ENCODE peak calls at places on chromosome 17, in ten cellular contexts. One of them, this sample, is unnamed.

GRCh38 chr17:28327709-28328108 is 7.6 kb downstream of the IFT20 start:
- DNase-seq in NCI-H1436: no peak
- DNase-seq in activated CD8-positive, alpha-beta memory T cell treated with anti-CD3 and anti-CD28 coated beads, Interleukin-2, amount 50 U/mL, for 48 hours: no peak
- DNase-seq in CD8-positive, alpha-beta memory T cell: no peak
- DNase-seq in stimulated activated CD4-positive, alpha-beta T cell treated with anti-CD3 and anti-CD28 coated beads, Interleukin-4, amount 100 ng/mL, for 4 hours: no peak
- DNase-seq in HS-5: no peak
- DNase-seq in AG10803: no peak
- DNase-seq in Daoy: no peak
- DNase-seq in fibroblast of the aortic adventitia: peak
- DNase-seq in naive B cell: no peak
- DNase-seq in this sample: no peak

GRCh38 chr17:7654832-7655540 is 4.3 kb downstream of the ATP1B2 start:
- DNase-seq in activated CD8-positive, alpha-beta memory T cell treated with anti-CD3 and anti-CD28 coated beads, Interleukin-2, amount 50 U/mL, for 48 hours: no peak
- DNase-seq in AG10803: peak
- DNase-seq in fibroblast of the aortic adventitia: peak
- DNase-seq in NCI-H1436: no peak
- DNase-seq in Daoy: no peak
- DNase-seq in naive B cell: no peak
- DNase-seq in stimulated activated CD4-positive, alpha-beta T cell treated with anti-CD3 and anti-CD28 coated beads, Interleukin-4, amount 100 ng/mL, for 4 hours: no peak
- DNase-seq in HS-5: no peak
- DNase-seq in CD8-positive, alpha-beta memory T cell: no peak
- DNase-seq in this sample: no peak

GRCh38 chr17:48878920-48879898 is 13.4 kb upstream of the ATP5MC1 start:
- DNase-seq in activated CD8-positive, alpha-beta memory T cell treated with anti-CD3 and anti-CD28 coated beads, Interleukin-2, amount 50 U/mL, for 48 hours: peak
- DNase-seq in AG10803: peak
- DNase-seq in stimulated activated CD4-positive, alpha-beta T cell treated with anti-CD3 and anti-CD28 coated beads, Interleukin-4, amount 100 ng/mL, for 4 hours: peak
- DNase-seq in NCI-H1436: peak
- DNase-seq in naive B cell: peak
- DNase-seq in CD8-positive, alpha-beta memory T cell: peak
- DNase-seq in Daoy: peak
- DNase-seq in HS-5: peak
- DNase-seq in fibroblast of the aortic adventitia: peak
- DNase-seq in this sample: peak

GRCh38 chr17:41150026-41150425 is 401 bp upstream of the KRTAP4-5 start:
- DNase-seq in fibroblast of the aortic adventitia: no peak
- DNase-seq in NCI-H1436: no peak
- DNase-seq in stimulated activated CD4-positive, alpha-beta T cell treated with anti-CD3 and anti-CD28 coated beads, Interleukin-4, amount 100 ng/mL, for 4 hours: no peak
- DNase-seq in Daoy: no peak
- DNase-seq in HS-5: no peak
- DNase-seq in CD8-positive, alpha-beta memory T cell: no peak
- DNase-seq in naive B cell: no peak
- DNase-seq in AG10803: no peak
- DNase-seq in activated CD8-positive, alpha-beta memory T cell treated with anti-CD3 and anti-CD28 coated beads, Interleukin-2, amount 50 U/mL, for 48 hours: no peak
- DNase-seq in this sample: no peak

GRCh38 chr17:4585203-4585939 is 1.0 kb downstream of the SMTNL2 start:
- DNase-seq in Daoy: no peak
- DNase-seq in HS-5: no peak
- DNase-seq in activated CD8-positive, alpha-beta memory T cell treated with anti-CD3 and anti-CD28 coated beads, Interleukin-2, amount 50 U/mL, for 48 hours: no peak
- DNase-seq in fibroblast of the aortic adventitia: no peak
- DNase-seq in NCI-H1436: no peak
- DNase-seq in stimulated activated CD4-positive, alpha-beta T cell treated with anti-CD3 and anti-CD28 coated beads, Interleukin-4, amount 100 ng/mL, for 4 hours: no peak
- DNase-seq in CD8-positive, alpha-beta memory T cell: no peak
- DNase-seq in AG10803: no peak
- DNase-seq in naive B cell: no peak
- DNase-seq in this sample: no peak

GRCh38 chr17:74452841-74453661 is 13.4 kb upstream of the CD300A start:
- DNase-seq in fibroblast of the aortic adventitia: no peak
- DNase-seq in stimulated activated CD4-positive, alpha-beta T cell treated with anti-CD3 and anti-CD28 coated beads, Interleukin-4, amount 100 ng/mL, for 4 hours: no peak
- DNase-seq in NCI-H1436: peak
- DNase-seq in naive B cell: no peak
- DNase-seq in CD8-positive, alpha-beta memory T cell: no peak
- DNase-seq in HS-5: no peak
- DNase-seq in AG10803: no peak
- DNase-seq in activated CD8-positive, alpha-beta memory T cell treated with anti-CD3 and anti-CD28 coated beads, Interleukin-2, amount 50 U/mL, for 48 hours: no peak
- DNase-seq in Daoy: no peak
- DNase-seq in this sample: no peak

GRCh38 chr17:44235583-44235936 is 16.1 kb upstream of the UBTF start:
- DNase-seq in HS-5: no peak
- DNase-seq in naive B cell: no peak
- DNase-seq in AG10803: no peak
- DNase-seq in activated CD8-positive, alpha-beta memory T cell treated with anti-CD3 and anti-CD28 coated beads, Interleukin-2, amount 50 U/mL, for 48 hours: no peak
- DNase-seq in fibroblast of the aortic adventitia: peak
- DNase-seq in stimulated activated CD4-positive, alpha-beta T cell treated with anti-CD3 and anti-CD28 coated beads, Interleukin-4, amount 100 ng/mL, for 4 hours: no peak
- DNase-seq in NCI-H1436: no peak
- DNase-seq in Daoy: peak
- DNase-seq in CD8-positive, alpha-beta memory T cell: no peak
- DNase-seq in this sample: no peak

GRCh38 chr17:36500745-36501225 is 14.3 kb downstream of the ZNHIT3 start:
- DNase-seq in Daoy: no peak
- DNase-seq in HS-5: no peak
- DNase-seq in stimulated activated CD4-positive, alpha-beta T cell treated with anti-CD3 and anti-CD28 coated beads, Interleukin-4, amount 100 ng/mL, for 4 hours: no peak
- DNase-seq in NCI-H1436: no peak
- DNase-seq in activated CD8-positive, alpha-beta memory T cell treated with anti-CD3 and anti-CD28 coated beads, Interleukin-2, amount 50 U/mL, for 48 hours: peak
- DNase-seq in naive B cell: no peak
- DNase-seq in CD8-positive, alpha-beta memory T cell: no peak
- DNase-seq in AG10803: no peak
- DNase-seq in fibroblast of the aortic adventitia: no peak
- DNase-seq in this sample: no peak

GRCh38 chr17:49101054-49101534 is 31.5 kb upstream of the B4GALNT2 start:
- DNase-seq in AG10803: no peak
- DNase-seq in naive B cell: no peak
- DNase-seq in activated CD8-positive, alpha-beta memory T cell treated with anti-CD3 and anti-CD28 coated beads, Interleukin-2, amount 50 U/mL, for 48 hours: no peak
- DNase-seq in CD8-positive, alpha-beta memory T cell: no peak
- DNase-seq in stimulated activated CD4-positive, alpha-beta T cell treated with anti-CD3 and anti-CD28 coated beads, Interleukin-4, amount 100 ng/mL, for 4 hours: no peak
- DNase-seq in fibroblast of the aortic adventitia: peak
- DNase-seq in NCI-H1436: no peak
- DNase-seq in HS-5: no peak
- DNase-seq in Daoy: peak
- DNase-seq in this sample: no peak

GRCh38 chr17:43574348-43574747 is 28.2 kb upstream of the ETV4 start:
- DNase-seq in CD8-positive, alpha-beta memory T cell: no peak
- DNase-seq in activated CD8-positive, alpha-beta memory T cell treated with anti-CD3 and anti-CD28 coated beads, Interleukin-2, amount 50 U/mL, for 48 hours: no peak
- DNase-seq in Daoy: no peak
- DNase-seq in AG10803: no peak
- DNase-seq in stimulated activated CD4-positive, alpha-beta T cell treated with anti-CD3 and anti-CD28 coated beads, Interleukin-4, amount 100 ng/mL, for 4 hours: no peak
- DNase-seq in fibroblast of the aortic adventitia: no peak
- DNase-seq in naive B cell: no peak
- DNase-seq in HS-5: no peak
- DNase-seq in NCI-H1436: no peak
- DNase-seq in this sample: no peak

GRCh38 chr17:31163091-31163781 is 68.5 kb downstream of the NF1 start:
- DNase-seq in activated CD8-positive, alpha-beta memory T cell treated with anti-CD3 and anti-CD28 coated beads, Interleukin-2, amount 50 U/mL, for 48 hours: no peak
- DNase-seq in fibroblast of the aortic adventitia: no peak
- DNase-seq in NCI-H1436: no peak
- DNase-seq in HS-5: no peak
- DNase-seq in AG10803: no peak
- DNase-seq in Daoy: no peak
- DNase-seq in stimulated activated CD4-positive, alpha-beta T cell treated with anti-CD3 and anti-CD28 coated beads, Interleukin-4, amount 100 ng/mL, for 4 hours: no peak
- DNase-seq in CD8-positive, alpha-beta memory T cell: no peak
- DNase-seq in naive B cell: no peak
- DNase-seq in this sample: no peak

GRCh38 chr17:48795444-48796162 is 21.4 kb downstream of the TTLL6 start:
- DNase-seq in stimulated activated CD4-positive, alpha-beta T cell treated with anti-CD3 and anti-CD28 coated beads, Interleukin-4, amount 100 ng/mL, for 4 hours: no peak
- DNase-seq in HS-5: peak
- DNase-seq in NCI-H1436: no peak
- DNase-seq in naive B cell: no peak
- DNase-seq in Daoy: peak
- DNase-seq in activated CD8-positive, alpha-beta memory T cell treated with anti-CD3 and anti-CD28 coated beads, Interleukin-2, amount 50 U/mL, for 48 hours: no peak
- DNase-seq in CD8-positive, alpha-beta memory T cell: no peak
- DNase-seq in fibroblast of the aortic adventitia: peak
- DNase-seq in AG10803: peak
- DNase-seq in this sample: no peak

GRCh38 chr17:77140166-77140877 is 447 bp upstream of the SEC14L1 start:
- DNase-seq in fibroblast of the aortic adventitia: peak
- DNase-seq in AG10803: peak
- DNase-seq in activated CD8-positive, alpha-beta memory T cell treated with anti-CD3 and anti-CD28 coated beads, Interleukin-2, amount 50 U/mL, for 48 hours: peak
- DNase-seq in NCI-H1436: peak
- DNase-seq in CD8-positive, alpha-beta memory T cell: peak
- DNase-seq in naive B cell: peak
- DNase-seq in Daoy: peak
- DNase-seq in HS-5: peak
- DNase-seq in stimulated activated CD4-positive, alpha-beta T cell treated with anti-CD3 and anti-CD28 coated beads, Interleukin-4, amount 100 ng/mL, for 4 hours: peak
- DNase-seq in this sample: peak

GRCh38 chr17:76957600-76958464 is 89.6 kb downstream of the MGAT5B start:
- DNase-seq in NCI-H1436: peak
- DNase-seq in stimulated activated CD4-positive, alpha-beta T cell treated with anti-CD3 and anti-CD28 coated beads, Interleukin-4, amount 100 ng/mL, for 4 hours: no peak
- DNase-seq in AG10803: peak
- DNase-seq in fibroblast of the aortic adventitia: peak
- DNase-seq in activated CD8-positive, alpha-beta memory T cell treated with anti-CD3 and anti-CD28 coated beads, Interleukin-2, amount 50 U/mL, for 48 hours: no peak
- DNase-seq in CD8-positive, alpha-beta memory T cell: peak
- DNase-seq in naive B cell: peak
- DNase-seq in HS-5: no peak
- DNase-seq in Daoy: no peak
- DNase-seq in this sample: no peak

GRCh38 chr17:64385187-64386083 is 5.2 kb downstream of the PECAM1 start:
- DNase-seq in HS-5: peak
- DNase-seq in stimulated activated CD4-positive, alpha-beta T cell treated with anti-CD3 and anti-CD28 coated beads, Interleukin-4, amount 100 ng/mL, for 4 hours: no peak
- DNase-seq in fibroblast of the aortic adventitia: peak
- DNase-seq in Daoy: peak
- DNase-seq in AG10803: peak
- DNase-seq in CD8-positive, alpha-beta memory T cell: peak
- DNase-seq in NCI-H1436: no peak
- DNase-seq in activated CD8-positive, alpha-beta memory T cell treated with anti-CD3 and anti-CD28 coated beads, Interleukin-2, amount 50 U/mL, for 48 hours: peak
- DNase-seq in naive B cell: no peak
- DNase-seq in this sample: no peak

GRCh38 chr17:65594585-65594940 is 33.1 kb upstream of the AXIN2 start:
- DNase-seq in naive B cell: no peak
- DNase-seq in Daoy: peak
- DNase-seq in stimulated activated CD4-positive, alpha-beta T cell treated with anti-CD3 and anti-CD28 coated beads, Interleukin-4, amount 100 ng/mL, for 4 hours: no peak
- DNase-seq in AG10803: peak
- DNase-seq in CD8-positive, alpha-beta memory T cell: no peak
- DNase-seq in NCI-H1436: no peak
- DNase-seq in HS-5: no peak
- DNase-seq in fibroblast of the aortic adventitia: peak
- DNase-seq in activated CD8-positive, alpha-beta memory T cell treated with anti-CD3 and anti-CD28 coated beads, Interleukin-2, amount 50 U/mL, for 48 hours: no peak
- DNase-seq in this sample: no peak